ENCODE peak calls at places on chromosome 4, in nine cellular contexts. L is fibroblast of the aortic adventitia; G is thoracic aorta; O is CD8-positive, alpha-beta T cell; V is choroid plexus epithelial cell; Z is nephron progenitor cell; W is spleen; X is body of pancreas; Q is mucosa of descending colon. R is an unnamed sample.
A peak's percentile ranks its signal among the peaks of the same experiment; 100 is the strongest.

GRCh38 chr4:158580064-158580463 is 58.4 kb downstream of the RXFP1 start:
- DNase-seq in L (no peak), G (no peak), O (no peak), V (no peak), Z (no peak), W (no peak), X (no peak), Q (no peak), R (no peak)

GRCh38 chr4:111450867-111451266 is 694.4 kb upstream of the FAM241A start:
- DNase-seq in L (no peak), G (no peak), O (no peak), V (no peak), Z (no peak), W (no peak), X (no peak), Q (no peak), R (no peak)

GRCh38 chr4:16461362-16461761 is 235.1 kb upstream of the TAPT1 start:
- DNase-seq in L (no peak), G (no peak), O (no peak), V (no peak), Z (no peak), W (no peak), X (no peak), Q (no peak), R (no peak)

GRCh38 chr4:176780995-176781738 is 11.6 kb downstream of the VEGFC start:
- DNase-seq in L (peak; percentile 31), G (no peak), O (no peak), V (no peak), Z (no peak), W (no peak), X (no peak), Q (no peak), R (no peak)

GRCh38 chr4:142265536-142265935 is 580.6 kb downstream of the INPP4B start:
- DNase-seq in L (peak; percentile 76), G (peak; percentile 5), O (no peak), V (peak; percentile 67), Z (no peak), W (no peak), X (peak; percentile 66), Q (no peak), R (no peak)

GRCh38 chr4:183182873-183183725 is 84.0 kb downstream of the WWC2 start:
- DNase-seq in L (peak; percentile 82), G (no peak), O (no peak), V (peak; percentile 90), Z (peak; percentile 23), W (no peak), X (no peak), Q (no peak), R (no peak)

GRCh38 chr4:747546-748170 is 42.0 kb downstream of the PCGF3 start:
- DNase-seq in L (no peak), G (no peak), O (no peak), V (no peak), Z (no peak), W (no peak), X (no peak), Q (peak; percentile 19), R (no peak)

GRCh38 chr4:139030614-139031235 is 15.1 kb downstream of the NOCT start:
- DNase-seq in L (peak; percentile 90), G (no peak), O (peak; percentile 50), V (peak; percentile 92), Z (peak; percentile 71), W (no peak), X (peak; percentile 81), Q (no peak), R (no peak)

GRCh38 chr4:25860586-25861421 is 2.0 kb downstream of the SEL1L3 start:
- DNase-seq in L (peak; percentile 51), G (no peak), O (no peak), V (peak; percentile 48), Z (no peak), W (peak; percentile 82), X (no peak), Q (peak; percentile 63), R (no peak)

GRCh38 chr4:100366213-100366612 is 151.6 kb downstream of the EMCN start:
- DNase-seq in L (no peak), G (no peak), O (no peak), V (peak; percentile 83), Z (no peak), W (no peak), X (no peak), Q (no peak), R (no peak)

GRCh38 chr4:10173754-10174749 is 57.5 kb upstream of the WDR1 start:
- DNase-seq in L (peak; percentile 84), G (peak; percentile 17), O (no peak), V (no peak), Z (no peak), W (no peak), X (peak; percentile 78), Q (no peak), R (no peak)

GRCh38 chr4:10175626-10176025 is 59.0 kb upstream of the WDR1 start:
- DNase-seq in L (no peak), G (no peak), O (no peak), V (peak; percentile 45), Z (no peak), W (no peak), X (no peak), Q (no peak), R (no peak)

GRCh38 chr4:10171055-10171454 is 54.5 kb upstream of the WDR1 start:
- DNase-seq in L (no peak), G (no peak), O (no peak), V (no peak), Z (no peak), W (no peak), X (no peak), Q (no peak), R (no peak)

GRCh38 chr4:10172278-10173038 is 55.9 kb upstream of the WDR1 start:
- DNase-seq in L (no peak), G (no peak), O (no peak), V (peak; percentile 16), Z (no peak), W (no peak), X (no peak), Q (no peak), R (no peak)

DNA sequence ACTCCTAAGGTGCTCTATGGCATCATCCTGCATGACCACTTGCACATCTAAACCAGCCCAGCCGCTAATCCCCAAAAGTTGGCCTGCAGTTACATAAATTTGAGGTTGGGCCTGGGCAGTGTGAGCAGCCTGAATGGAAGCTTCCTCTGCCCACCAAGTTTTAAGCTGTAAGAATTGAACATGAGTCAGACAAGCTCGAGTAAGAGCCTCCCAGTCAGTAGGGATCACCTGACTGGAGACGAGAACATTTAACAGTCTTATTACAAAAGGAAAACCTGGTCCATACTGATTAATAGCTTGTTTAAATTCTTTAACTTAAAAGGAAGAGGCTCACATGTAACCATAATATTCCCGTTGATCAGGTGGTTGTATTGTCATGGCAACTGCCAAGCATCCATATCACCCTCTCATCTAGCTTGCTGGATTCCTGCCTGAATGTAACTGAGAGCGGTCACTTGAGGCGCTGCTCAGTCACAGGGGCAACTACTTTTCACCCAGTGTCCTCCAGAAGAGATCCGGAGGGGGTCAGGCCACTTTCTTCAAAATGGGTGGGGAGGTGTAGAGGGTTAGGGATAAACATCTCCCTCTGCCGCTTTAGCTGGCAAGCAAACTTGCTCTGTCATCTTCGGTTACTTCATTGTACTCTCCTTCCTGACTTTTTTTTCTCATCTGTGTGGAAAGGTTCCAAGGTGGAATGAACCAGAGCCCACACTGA is 56.6 kb upstream of the WDR1 start:
- DNase-seq in L (peak; percentile 93), G (no peak), O (no peak), V (peak; percentile 71), Z (no peak), W (no peak), X (no peak), Q (no peak), R (no peak)
- TF ChIP-seq CTCF in L (peak; percentile 25), G (no peak), O (no peak), V (peak; percentile 6), Z (no peak), W (no peak), X (no peak), Q (no peak), R (no peak)

DNA sequence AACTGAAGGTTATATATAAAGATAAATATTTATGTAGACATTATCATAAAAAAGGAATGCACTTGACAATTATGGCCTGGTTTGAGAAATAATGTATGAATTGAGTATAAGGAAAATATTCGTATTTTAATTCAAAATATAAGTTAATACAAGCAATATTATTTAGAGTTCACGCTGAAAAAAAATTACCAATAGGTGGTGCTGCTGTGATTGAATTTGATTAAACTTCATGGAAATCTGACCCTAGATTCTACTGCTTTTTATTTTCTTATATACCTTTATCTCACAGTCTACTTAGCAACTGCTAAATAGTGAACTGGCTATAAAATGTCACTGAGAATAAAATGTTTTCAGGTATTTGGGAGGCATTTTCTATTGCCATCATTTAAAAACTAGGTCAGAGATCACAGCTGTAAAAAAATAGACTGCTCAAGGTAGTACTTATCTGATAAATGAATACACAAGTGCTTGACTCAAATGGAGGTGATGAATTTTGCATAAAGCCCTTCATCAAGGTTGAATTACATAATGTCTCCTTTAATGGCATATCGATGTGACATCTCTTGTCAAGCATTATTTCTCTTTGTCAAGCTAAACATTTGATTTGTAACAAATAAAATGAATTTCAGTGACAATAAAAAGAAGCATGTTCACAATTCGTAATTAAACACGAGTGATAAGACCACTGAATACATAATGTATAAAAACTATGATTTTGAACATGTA is 1638.8 kb upstream of the PCDH7 start:
- DNase-seq in L (peak; percentile 14), G (no peak), O (no peak), V (peak; percentile 17), Z (no peak), W (no peak), X (no peak), Q (no peak), R (no peak)
- TF ChIP-seq CTCF in L (no peak), G (no peak), O (no peak), V (peak; percentile 23), Z (no peak), W (no peak), X (no peak), Q (no peak), R (no peak)

DNA sequence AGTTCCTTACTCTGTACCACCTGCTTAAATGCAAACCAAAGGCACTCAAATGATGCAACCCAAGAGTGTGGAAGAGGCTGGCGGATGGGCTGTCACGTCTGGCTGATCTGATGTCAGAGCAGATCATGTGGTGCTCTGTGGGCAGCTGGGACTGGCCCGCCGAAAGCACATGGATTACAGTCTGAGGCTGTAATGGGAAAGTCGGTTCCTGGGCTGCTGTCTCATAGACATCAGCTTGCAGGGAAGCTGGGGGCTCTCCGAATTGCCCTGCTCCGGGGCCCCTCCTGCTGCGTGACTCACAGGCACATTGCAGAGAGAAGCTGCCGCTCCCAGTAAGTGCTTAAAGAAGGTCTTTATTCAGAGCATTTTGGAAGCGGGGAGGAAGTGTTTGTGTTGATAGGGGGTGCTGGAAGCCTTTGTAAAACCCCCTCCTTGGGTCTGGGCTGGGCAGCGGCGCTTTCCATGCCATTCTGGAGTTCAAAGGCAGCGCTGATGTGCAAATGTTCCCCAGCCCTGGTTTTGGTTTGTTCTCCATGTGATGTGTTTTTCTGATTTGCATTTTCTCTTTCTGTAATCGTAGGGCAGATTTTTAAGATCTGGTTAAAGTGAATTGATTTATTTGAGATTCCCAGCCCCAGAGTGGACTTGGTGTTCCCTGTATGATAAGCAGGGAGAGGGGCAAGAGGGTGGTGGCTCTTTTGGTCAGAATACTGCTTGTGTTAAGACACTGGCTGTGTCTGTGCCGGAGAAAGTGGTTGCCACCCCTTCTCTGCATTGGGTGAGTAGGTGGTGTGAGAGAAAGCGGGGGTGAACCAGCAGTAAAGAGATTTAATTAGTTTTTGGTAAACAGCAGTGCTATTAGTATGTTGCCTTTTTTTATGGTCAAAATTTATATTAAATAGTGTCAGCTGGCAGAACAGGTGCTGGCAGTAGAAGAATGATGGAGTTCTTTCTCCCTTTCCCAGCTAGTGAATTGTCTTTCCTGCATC is 181.3 kb downstream of the LARP7 start:
- DNase-seq in L (peak; percentile 85), G (peak; percentile 42), O (no peak), V (peak; percentile 94), Z (peak; percentile 66), W (peak; percentile 79), X (peak; percentile 31), Q (peak; percentile 50), R (peak; percentile 89)
- TF ChIP-seq CTCF in L (no peak), G (no peak), O (no peak), V (no peak), Z (no peak), W (no peak), X (no peak), Q (no peak), R (no peak)

GRCh38 chr4:146545102-146545501 is 23.4 kb upstream of the SLC10A7 start:
- DNase-seq in L (peak; percentile 66), G (no peak), O (no peak), V (peak; percentile 66), Z (no peak), W (no peak), X (no peak), Q (no peak), R (no peak)
- TF ChIP-seq CTCF in L (peak; percentile 60), G (no peak), O (no peak), V (peak; percentile 58), Z (no peak), W (no peak), X (no peak), Q (no peak), R (no peak)